ENCODE peak calls at places on chromosomes 16 and 17, in seven cellular contexts. One of them, this sample, is unnamed.

GRCh38 chr17:82668024-82668630 is 19.9 kb upstream of the WDR45B start:
- DNase-seq in stimulated activated CD4-positive, alpha-beta T cell treated with anti-CD3 and anti-CD28 coated beads, Interleukin-4, amount 100 ng/mL, for 4 hours: no peak
- DNase-seq in activated CD4-positive, alpha-beta memory T cell treated with anti-CD3 and anti-CD28 coated beads, Interleukin-2, amount 10 ng/mL, durations not matched to agents 7 days and 5 days: no peak
- DNase-seq in GM04504: no peak
- DNase-seq in mucosa of descending colon: no peak
- DNase-seq in NCI-H1417: no peak
- DNase-seq in non-pigmented ciliary epithelial cell: no peak
- DNase-seq in this sample: no peak

GRCh38 chr16:69712277-69712676 is 14.1 kb downstream of the NQO1 start:
- DNase-seq in NCI-H1417: no peak
- DNase-seq in non-pigmented ciliary epithelial cell: no peak
- DNase-seq in GM04504: no peak
- DNase-seq in mucosa of descending colon: no peak
- DNase-seq in activated CD4-positive, alpha-beta memory T cell treated with anti-CD3 and anti-CD28 coated beads, Interleukin-2, amount 10 ng/mL, durations not matched to agents 7 days and 5 days: no peak
- DNase-seq in stimulated activated CD4-positive, alpha-beta T cell treated with anti-CD3 and anti-CD28 coated beads, Interleukin-4, amount 100 ng/mL, for 4 hours: no peak
- DNase-seq in this sample: no peak

GRCh38 chr17:40181205-40181604 is 3.9 kb downstream of the RAPGEFL1 start:
- DNase-seq in mucosa of descending colon: peak
- DNase-seq in activated CD4-positive, alpha-beta memory T cell treated with anti-CD3 and anti-CD28 coated beads, Interleukin-2, amount 10 ng/mL, durations not matched to agents 7 days and 5 days: no peak
- DNase-seq in GM04504: no peak
- DNase-seq in stimulated activated CD4-positive, alpha-beta T cell treated with anti-CD3 and anti-CD28 coated beads, Interleukin-4, amount 100 ng/mL, for 4 hours: no peak
- DNase-seq in NCI-H1417: no peak
- DNase-seq in non-pigmented ciliary epithelial cell: no peak
- DNase-seq in this sample: no peak

GRCh38 chr17:66814570-66814969 is 20.3 kb upstream of the CACNG5 start:
- DNase-seq in mucosa of descending colon: no peak
- DNase-seq in NCI-H1417: no peak
- DNase-seq in GM04504: no peak
- DNase-seq in non-pigmented ciliary epithelial cell: no peak
- DNase-seq in stimulated activated CD4-positive, alpha-beta T cell treated with anti-CD3 and anti-CD28 coated beads, Interleukin-4, amount 100 ng/mL, for 4 hours: no peak
- DNase-seq in activated CD4-positive, alpha-beta memory T cell treated with anti-CD3 and anti-CD28 coated beads, Interleukin-2, amount 10 ng/mL, durations not matched to agents 7 days and 5 days: no peak
- DNase-seq in this sample: no peak

GRCh38 chr17:66002063-66002585 is 189.8 kb downstream of the CEP112 start:
- DNase-seq in non-pigmented ciliary epithelial cell: no peak
- DNase-seq in activated CD4-positive, alpha-beta memory T cell treated with anti-CD3 and anti-CD28 coated beads, Interleukin-2, amount 10 ng/mL, durations not matched to agents 7 days and 5 days: no peak
- DNase-seq in stimulated activated CD4-positive, alpha-beta T cell treated with anti-CD3 and anti-CD28 coated beads, Interleukin-4, amount 100 ng/mL, for 4 hours: no peak
- DNase-seq in NCI-H1417: peak
- DNase-seq in mucosa of descending colon: no peak
- DNase-seq in GM04504: no peak
- DNase-seq in this sample: no peak

GRCh38 chr17:77774182-77774581 is 184.3 kb upstream of the TNRC6C start:
- DNase-seq in activated CD4-positive, alpha-beta memory T cell treated with anti-CD3 and anti-CD28 coated beads, Interleukin-2, amount 10 ng/mL, durations not matched to agents 7 days and 5 days: no peak
- DNase-seq in stimulated activated CD4-positive, alpha-beta T cell treated with anti-CD3 and anti-CD28 coated beads, Interleukin-4, amount 100 ng/mL, for 4 hours: no peak
- DNase-seq in non-pigmented ciliary epithelial cell: no peak
- DNase-seq in GM04504: no peak
- DNase-seq in NCI-H1417: no peak
- DNase-seq in mucosa of descending colon: no peak
- DNase-seq in this sample: no peak

GRCh38 chr17:2943971-2944370 is 119.4 kb downstream of the OR1D5 start:
- DNase-seq in non-pigmented ciliary epithelial cell: no peak
- DNase-seq in NCI-H1417: no peak
- DNase-seq in mucosa of descending colon: no peak
- DNase-seq in stimulated activated CD4-positive, alpha-beta T cell treated with anti-CD3 and anti-CD28 coated beads, Interleukin-4, amount 100 ng/mL, for 4 hours: no peak
- DNase-seq in activated CD4-positive, alpha-beta memory T cell treated with anti-CD3 and anti-CD28 coated beads, Interleukin-2, amount 10 ng/mL, durations not matched to agents 7 days and 5 days: no peak
- DNase-seq in GM04504: no peak
- DNase-seq in this sample: no peak

GRCh38 chr16:29694384-29695195 is 15.6 kb downstream of the QPRT start:
- DNase-seq in non-pigmented ciliary epithelial cell: no peak
- DNase-seq in GM04504: no peak
- DNase-seq in activated CD4-positive, alpha-beta memory T cell treated with anti-CD3 and anti-CD28 coated beads, Interleukin-2, amount 10 ng/mL, durations not matched to agents 7 days and 5 days: no peak
- DNase-seq in NCI-H1417: no peak
- DNase-seq in mucosa of descending colon: no peak
- DNase-seq in stimulated activated CD4-positive, alpha-beta T cell treated with anti-CD3 and anti-CD28 coated beads, Interleukin-4, amount 100 ng/mL, for 4 hours: no peak
- DNase-seq in this sample: no peak

GRCh38 chr17:66673668-66674276 is 161.1 kb upstream of the CACNG5 start:
- DNase-seq in GM04504: peak
- DNase-seq in NCI-H1417: peak
- DNase-seq in non-pigmented ciliary epithelial cell: peak
- DNase-seq in mucosa of descending colon: peak
- DNase-seq in activated CD4-positive, alpha-beta memory T cell treated with anti-CD3 and anti-CD28 coated beads, Interleukin-2, amount 10 ng/mL, durations not matched to agents 7 days and 5 days: peak
- DNase-seq in stimulated activated CD4-positive, alpha-beta T cell treated with anti-CD3 and anti-CD28 coated beads, Interleukin-4, amount 100 ng/mL, for 4 hours: peak
- DNase-seq in this sample: peak

GRCh38 chr17:31696184-31696602 is 162.9 kb downstream of the COPRS start:
- DNase-seq in activated CD4-positive, alpha-beta memory T cell treated with anti-CD3 and anti-CD28 coated beads, Interleukin-2, amount 10 ng/mL, durations not matched to agents 7 days and 5 days: no peak
- DNase-seq in GM04504: peak
- DNase-seq in non-pigmented ciliary epithelial cell: no peak
- DNase-seq in stimulated activated CD4-positive, alpha-beta T cell treated with anti-CD3 and anti-CD28 coated beads, Interleukin-4, amount 100 ng/mL, for 4 hours: no peak
- DNase-seq in mucosa of descending colon: peak
- DNase-seq in NCI-H1417: no peak
- DNase-seq in this sample: peak

GRCh38 chr17:46863383-46864121 is 12.2 kb downstream of the WNT9B start:
- DNase-seq in stimulated activated CD4-positive, alpha-beta T cell treated with anti-CD3 and anti-CD28 coated beads, Interleukin-4, amount 100 ng/mL, for 4 hours: no peak
- DNase-seq in non-pigmented ciliary epithelial cell: no peak
- DNase-seq in GM04504: no peak
- DNase-seq in activated CD4-positive, alpha-beta memory T cell treated with anti-CD3 and anti-CD28 coated beads, Interleukin-2, amount 10 ng/mL, durations not matched to agents 7 days and 5 days: no peak
- DNase-seq in mucosa of descending colon: no peak
- DNase-seq in NCI-H1417: no peak
- DNase-seq in this sample: no peak

GRCh38 chr17:32569171-32570080 is 82.6 kb downstream of the CDK5R1 start:
- DNase-seq in activated CD4-positive, alpha-beta memory T cell treated with anti-CD3 and anti-CD28 coated beads, Interleukin-2, amount 10 ng/mL, durations not matched to agents 7 days and 5 days: no peak
- DNase-seq in mucosa of descending colon: no peak
- DNase-seq in NCI-H1417: no peak
- DNase-seq in stimulated activated CD4-positive, alpha-beta T cell treated with anti-CD3 and anti-CD28 coated beads, Interleukin-4, amount 100 ng/mL, for 4 hours: no peak
- DNase-seq in GM04504: peak
- DNase-seq in non-pigmented ciliary epithelial cell: no peak
- DNase-seq in this sample: no peak

GRCh38 chr17:29557085-29557697 is 9.6 kb downstream of the ABHD15 start:
- DNase-seq in mucosa of descending colon: no peak
- DNase-seq in GM04504: peak
- DNase-seq in non-pigmented ciliary epithelial cell: no peak
- DNase-seq in stimulated activated CD4-positive, alpha-beta T cell treated with anti-CD3 and anti-CD28 coated beads, Interleukin-4, amount 100 ng/mL, for 4 hours: no peak
- DNase-seq in NCI-H1417: no peak
- DNase-seq in activated CD4-positive, alpha-beta memory T cell treated with anti-CD3 and anti-CD28 coated beads, Interleukin-2, amount 10 ng/mL, durations not matched to agents 7 days and 5 days: no peak
- DNase-seq in this sample: no peak

GRCh38 chr17:46917516-46917915 is 5.4 kb upstream of the GOSR2 start:
- DNase-seq in activated CD4-positive, alpha-beta memory T cell treated with anti-CD3 and anti-CD28 coated beads, Interleukin-2, amount 10 ng/mL, durations not matched to agents 7 days and 5 days: no peak
- DNase-seq in GM04504: no peak
- DNase-seq in non-pigmented ciliary epithelial cell: no peak
- DNase-seq in stimulated activated CD4-positive, alpha-beta T cell treated with anti-CD3 and anti-CD28 coated beads, Interleukin-4, amount 100 ng/mL, for 4 hours: no peak
- DNase-seq in mucosa of descending colon: no peak
- DNase-seq in NCI-H1417: no peak
- DNase-seq in this sample: no peak

GRCh38 chr17:34562387-34562786 is 17.0 kb upstream of the TMEM132E start:
- DNase-seq in activated CD4-positive, alpha-beta memory T cell treated with anti-CD3 and anti-CD28 coated beads, Interleukin-2, amount 10 ng/mL, durations not matched to agents 7 days and 5 days: no peak
- DNase-seq in non-pigmented ciliary epithelial cell: no peak
- DNase-seq in stimulated activated CD4-positive, alpha-beta T cell treated with anti-CD3 and anti-CD28 coated beads, Interleukin-4, amount 100 ng/mL, for 4 hours: no peak
- DNase-seq in mucosa of descending colon: no peak
- DNase-seq in GM04504: no peak
- DNase-seq in NCI-H1417: peak
- DNase-seq in this sample: no peak

GRCh38 chr17:74605361-74605760 is 13.3 kb upstream of the CD300LD start:
- DNase-seq in activated CD4-positive, alpha-beta memory T cell treated with anti-CD3 and anti-CD28 coated beads, Interleukin-2, amount 10 ng/mL, durations not matched to agents 7 days and 5 days: no peak
- DNase-seq in mucosa of descending colon: no peak
- DNase-seq in non-pigmented ciliary epithelial cell: no peak
- DNase-seq in stimulated activated CD4-positive, alpha-beta T cell treated with anti-CD3 and anti-CD28 coated beads, Interleukin-4, amount 100 ng/mL, for 4 hours: no peak
- DNase-seq in NCI-H1417: no peak
- DNase-seq in GM04504: peak
- DNase-seq in this sample: no peak

GRCh38 chr16:52563767-52564611 is 17.0 kb upstream of the TOX3 start:
- DNase-seq in activated CD4-positive, alpha-beta memory T cell treated with anti-CD3 and anti-CD28 coated beads, Interleukin-2, amount 10 ng/mL, durations not matched to agents 7 days and 5 days: no peak
- DNase-seq in NCI-H1417: no peak
- DNase-seq in stimulated activated CD4-positive, alpha-beta T cell treated with anti-CD3 and anti-CD28 coated beads, Interleukin-4, amount 100 ng/mL, for 4 hours: no peak
- DNase-seq in mucosa of descending colon: peak
- DNase-seq in non-pigmented ciliary epithelial cell: no peak
- DNase-seq in GM04504: no peak
- DNase-seq in this sample: no peak

GRCh38 chr17:13337864-13338371 is 263.8 kb downstream of the HS3ST3A1 start:
- DNase-seq in mucosa of descending colon: peak
- DNase-seq in NCI-H1417: peak
- DNase-seq in stimulated activated CD4-positive, alpha-beta T cell treated with anti-CD3 and anti-CD28 coated beads, Interleukin-4, amount 100 ng/mL, for 4 hours: no peak
- DNase-seq in non-pigmented ciliary epithelial cell: no peak
- DNase-seq in activated CD4-positive, alpha-beta memory T cell treated with anti-CD3 and anti-CD28 coated beads, Interleukin-2, amount 10 ng/mL, durations not matched to agents 7 days and 5 days: no peak
- DNase-seq in GM04504: peak
- DNase-seq in this sample: peak

GRCh38 chr17:78890111-78890897 is 12.7 kb downstream of the CEP295NL start:
- DNase-seq in non-pigmented ciliary epithelial cell: no peak
- DNase-seq in stimulated activated CD4-positive, alpha-beta T cell treated with anti-CD3 and anti-CD28 coated beads, Interleukin-4, amount 100 ng/mL, for 4 hours: peak
- DNase-seq in GM04504: no peak
- DNase-seq in activated CD4-positive, alpha-beta memory T cell treated with anti-CD3 and anti-CD28 coated beads, Interleukin-2, amount 10 ng/mL, durations not matched to agents 7 days and 5 days: peak
- DNase-seq in NCI-H1417: no peak
- DNase-seq in mucosa of descending colon: peak
- DNase-seq in this sample: no peak